ENCODE peak calls at places on chromosomes 4 and X, in six cellular contexts. D, G, E, J, S and V are unnamed samples. For H3K36me3, the result is how much of the 10 kb centered on the place peaks cover.

GRCh38 chr4:150570862-150571261 is 11.1 kb upstream of the MAB21L2 start:
- DNase-seq in D (no peak), G (no peak), E (no peak), J (no peak), S (no peak), V (no peak)

GRCh38 chr4:39312821-39313220 is 53.3 kb downstream of the RFC1 start:
- DNase-seq in D (no peak), G (no peak), E (no peak), J (no peak), S (no peak), V (no peak)

GRCh38 chr4:147340111-147340510 is 140.8 kb upstream of the EDNRA start:
- DNase-seq in D (no peak), G (no peak), E (no peak), J (no peak), S (peak), V (no peak)

GRCh38 chrX:140050906-140051305 is 85.6 kb upstream of the CXorf66 start:
- DNase-seq in D (peak), G (no peak), E (no peak), J (no peak), S (peak), V (no peak)

GRCh38 chrX:23898412-23898959 is 9.3 kb downstream of the APOO start:
- DNase-seq in D (no peak), G (no peak), E (no peak), J (no peak), S (peak), V (no peak)

GRCh38 chrX:105650577-105650976 is 171.8 kb upstream of the NRK start:
- DNase-seq in D (no peak), G (no peak), E (no peak), J (no peak), S (no peak), V (no peak)

GRCh38 chr4:19455196-19455595 is 796.5 kb upstream of the SLIT2 start:
- DNase-seq in D (no peak), G (no peak), E (no peak), J (no peak), S (no peak), V (no peak)

GRCh38 chrX:107562482-107562881 is 65.8 kb upstream of the PRPS1 start:
- DNase-seq in D (peak), G (no peak), E (no peak), J (no peak), S (peak), V (no peak)

GRCh38 chr4:576245-576821 is at the start of gene TMEM271:
- DNase-seq in D (peak), G (peak), E (peak), J (no peak), S (no peak), V (no peak)

GRCh38 chr4:58962424-58962823 is 1852.2 kb upstream of the IGFBP7 start:
- DNase-seq in D (no peak), G (no peak), E (no peak), J (no peak), S (no peak), V (no peak)

GRCh38 chr4:154328030-154328429 is 163.6 kb downstream of the DCHS2 start:
- DNase-seq in D (no peak), G (no peak), E (no peak), J (no peak), S (no peak), V (no peak)

GRCh38 chr4:47528651-47529050 is 43.6 kb downstream of the ATP10D start:
- DNase-seq in D (no peak), G (no peak), E (no peak), J (no peak), S (peak), V (no peak)
- H3K36me3 ChIP-seq in D (under half), G (under half), E (under half), J (under half), S (under half), V (under half)

GRCh38 chr4:106793933-106794332 is 242.2 kb downstream of the DKK2 start:
- DNase-seq in D (no peak), G (no peak), E (no peak), J (no peak), S (no peak), V (no peak)
- H3K36me3 ChIP-seq in D (under half), G (under half), E (under half), J (under half), S (under half), V (under half)

GRCh38 chr4:128848461-128848860 is 39.0 kb downstream of the JADE1 start:
- DNase-seq in D (no peak), G (no peak), E (no peak), J (no peak), S (no peak), V (no peak)
- H3K36me3 ChIP-seq in D (under half), G (half or more), E (under half), J (half or more), S (under half), V (under half)

GRCh38 chr4:3416270-3416669 is 25.5 kb upstream of the HGFAC start:
- DNase-seq in D (no peak), G (no peak), E (peak), J (peak), S (no peak), V (no peak)
- H3K36me3 ChIP-seq in D (under half), G (under half), E (under half), J (under half), S (under half), V (under half)

GRCh38 chrX:132757066-132757623 is 201.3 kb downstream of the HS6ST2 start:
- DNase-seq in D (peak), G (no peak), E (no peak), J (no peak), S (no peak), V (no peak)

DNA sequence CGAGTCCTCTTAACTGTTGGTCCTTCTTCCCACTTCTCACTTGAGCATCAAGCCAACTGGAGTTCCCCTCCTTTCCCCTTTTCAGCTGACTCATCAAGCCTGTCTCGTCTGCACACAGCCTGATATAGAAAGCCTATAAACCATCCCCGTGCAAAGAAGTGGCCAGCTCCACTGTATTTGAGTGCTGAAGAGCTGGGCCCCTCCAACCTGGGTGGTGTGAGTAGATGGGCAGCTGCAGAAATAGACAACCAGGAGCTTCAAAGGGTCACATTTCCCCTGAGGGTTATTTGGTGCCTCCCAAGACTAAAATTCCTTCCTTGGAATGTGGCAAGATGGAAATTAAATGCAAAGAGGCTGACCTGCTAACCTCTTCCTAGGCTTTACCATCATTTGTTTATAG is 199.7 kb downstream of the HS6ST2 start:
- DNase-seq in D (peak), G (no peak), E (no peak), J (no peak), S (no peak), V (no peak)
- H3K36me3 ChIP-seq in D (under half), G (under half), E (under half), J (under half), S (under half), V (under half)